ENCODE peak calls at places on chromosome 19, in six cellular contexts. I, L, Z, K, V and S are unnamed samples.

GRCh38 chr19:21256722-21257121 is 72.5 kb downstream of the ZNF708 start:
- DNase-seq in I (no peak), L (no peak), Z (no peak), K (no peak), V (peak), S (no peak)

GRCh38 chr19:13974073-13974472 is 21.8 kb downstream of the DCAF15 start:
- DNase-seq in I (no peak), L (peak), Z (no peak), K (no peak), V (no peak), S (no peak)

GRCh38 chr19:40714519-40715299 is 2.0 kb downstream of the COQ8B start:
- DNase-seq in I (peak), L (peak), Z (peak), K (peak), V (peak), S (peak)

GRCh38 chr19:50906217-50906616 is 5.0 kb downstream of the KLK4 start:
- DNase-seq in I (no peak), L (peak), Z (peak), K (no peak), V (no peak), S (no peak)

GRCh38 chr19:18657590-18658365 is 20.9 kb downstream of the KLHL26 start:
- DNase-seq in I (no peak), L (no peak), Z (no peak), K (peak), V (peak), S (peak)

GRCh38 chr19:3618144-3618810 is 8.3 kb downstream of the CACTIN start:
- DNase-seq in I (no peak), L (peak), Z (peak), K (peak), V (peak), S (no peak)

GRCh38 chr19:44774614-44775013 is 3.1 kb upstream of the CBLC start:
- DNase-seq in I (no peak), L (no peak), Z (no peak), K (no peak), V (no peak), S (no peak)

GRCh38 chr19:42356686-42357085 is 31.3 kb downstream of the MEGF8 start:
- DNase-seq in I (no peak), L (no peak), Z (no peak), K (no peak), V (no peak), S (no peak)

GRCh38 chr19:30754162-30754561 is 382.0 kb downstream of the ZNF536 start:
- DNase-seq in I (peak), L (no peak), Z (no peak), K (no peak), V (no peak), S (no peak)

GRCh38 chr19:53915000-53915399 is 5.9 kb downstream of the CACNG7 start:
- DNase-seq in I (no peak), L (peak), Z (no peak), K (no peak), V (no peak), S (no peak)

GRCh38 chr19:50214699-50215543 is 11.5 kb downstream of the MYH14 start:
- DNase-seq in I (peak), L (peak), Z (peak), K (no peak), V (no peak), S (no peak)

GRCh38 chr19:3783660-3784584 is 2.3 kb downstream of the MATK start:
- DNase-seq in I (no peak), L (peak), Z (no peak), K (no peak), V (no peak), S (no peak)

GRCh38 chr19:16197188-16197621 is 506 bp upstream of the AP1M1 start:
- DNase-seq in I (no peak), L (no peak), Z (no peak), K (no peak), V (peak), S (no peak)

GRCh38 chr19:3154957-3155736 is 19.3 kb downstream of the GNA15 start:
- DNase-seq in I (peak), L (no peak), Z (peak), K (peak), V (peak), S (no peak)

GRCh38 chr19:57576661-57577060 is 2.0 kb downstream of the ZNF416 start:
- DNase-seq in I (no peak), L (no peak), Z (no peak), K (no peak), V (no peak), S (no peak)

GRCh38 chr19:30520735-30521479 is 148.7 kb downstream of the ZNF536 start:
- DNase-seq in I (no peak), L (no peak), Z (no peak), K (no peak), V (no peak), S (no peak)

GRCh38 chr19:33266971-33267484 is 35.3 kb downstream of the CEBPA start:
- DNase-seq in I (no peak), L (no peak), Z (no peak), K (no peak), V (no peak), S (no peak)

GRCh38 chr19:3606174-3606689 is 443 bp downstream of the TBXA2R start:
- DNase-seq in I (no peak), L (peak), Z (peak), K (no peak), V (no peak), S (no peak)

GRCh38 chr19:38781058-38781457 is 7.7 kb upstream of the LGALS7 start:
- DNase-seq in I (no peak), L (no peak), Z (no peak), K (no peak), V (no peak), S (no peak)

GRCh38 chr19:17510220-17510993 is 1.0 kb upstream of the PGLS start:
- DNase-seq in I (no peak), L (no peak), Z (no peak), K (no peak), V (peak), S (no peak)

GRCh38 chr19:31276831-31277230 is 72.4 kb downstream of the TSHZ3 start:
- DNase-seq in I (no peak), L (no peak), Z (no peak), K (no peak), V (no peak), S (no peak)

GRCh38 chr19:48813123-48813911 is 2.5 kb upstream of the BCAT2 start:
- DNase-seq in I (no peak), L (peak), Z (no peak), K (no peak), V (no peak), S (no peak)
- TF ChIP-seq CTCF in I (no peak), L (peak), Z (no peak), K (no peak), V (peak), S (peak)

DNA sequence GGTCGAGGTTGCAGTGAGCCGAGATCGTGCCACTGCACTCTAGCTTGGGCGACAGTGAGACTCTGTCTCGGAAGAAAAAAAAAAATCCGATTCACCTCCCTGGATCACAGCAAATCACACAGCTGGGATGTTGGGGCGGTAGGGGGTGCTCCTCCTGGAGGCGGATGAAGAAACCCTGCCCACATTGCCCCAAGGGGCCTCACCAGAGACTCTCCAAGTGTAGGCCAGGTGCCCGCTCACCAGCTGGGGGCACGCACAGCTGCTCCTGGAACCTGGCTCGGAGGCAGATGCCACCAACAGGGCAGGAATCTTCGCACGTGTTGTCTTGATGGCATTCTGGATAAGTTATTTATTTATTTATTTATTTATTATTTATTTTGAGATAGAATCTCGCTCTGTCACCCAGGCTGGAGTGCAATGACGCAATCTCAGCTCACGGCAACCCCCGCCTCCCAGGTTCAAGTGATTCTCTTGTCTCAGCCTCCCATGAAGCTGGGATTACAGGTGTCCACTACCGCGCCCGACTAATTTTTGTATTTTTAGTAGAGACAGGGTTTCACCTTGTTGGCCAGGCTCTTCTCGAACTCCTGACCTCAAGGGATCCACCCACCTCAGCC is 3.1 kb downstream of the UQCR11 start:
- DNase-seq in I (no peak), L (no peak), Z (no peak), K (no peak), V (no peak), S (no peak)
- TF ChIP-seq CTCF in I (no peak), L (no peak), Z (no peak), K (no peak), V (no peak), S (no peak)

GRCh38 chr19:10553943-10554381 is 10.3 kb downstream of the ATG4D start:
- DNase-seq in I (no peak), L (no peak), Z (peak), K (no peak), V (no peak), S (no peak)

GRCh38 chr19:10552596-10553053 is 8.9 kb downstream of the ATG4D start:
- DNase-seq in I (no peak), L (peak), Z (peak), K (no peak), V (peak), S (no peak)

GRCh38 chr19:10555613-10555979 is 10.2 kb downstream of the KRI1 start:
- DNase-seq in I (no peak), L (no peak), Z (no peak), K (no peak), V (no peak), S (no peak)

GRCh38 chr19:10553087-10553667 is 9.5 kb downstream of the ATG4D start:
- DNase-seq in I (no peak), L (no peak), Z (no peak), K (no peak), V (no peak), S (no peak)

DNA sequence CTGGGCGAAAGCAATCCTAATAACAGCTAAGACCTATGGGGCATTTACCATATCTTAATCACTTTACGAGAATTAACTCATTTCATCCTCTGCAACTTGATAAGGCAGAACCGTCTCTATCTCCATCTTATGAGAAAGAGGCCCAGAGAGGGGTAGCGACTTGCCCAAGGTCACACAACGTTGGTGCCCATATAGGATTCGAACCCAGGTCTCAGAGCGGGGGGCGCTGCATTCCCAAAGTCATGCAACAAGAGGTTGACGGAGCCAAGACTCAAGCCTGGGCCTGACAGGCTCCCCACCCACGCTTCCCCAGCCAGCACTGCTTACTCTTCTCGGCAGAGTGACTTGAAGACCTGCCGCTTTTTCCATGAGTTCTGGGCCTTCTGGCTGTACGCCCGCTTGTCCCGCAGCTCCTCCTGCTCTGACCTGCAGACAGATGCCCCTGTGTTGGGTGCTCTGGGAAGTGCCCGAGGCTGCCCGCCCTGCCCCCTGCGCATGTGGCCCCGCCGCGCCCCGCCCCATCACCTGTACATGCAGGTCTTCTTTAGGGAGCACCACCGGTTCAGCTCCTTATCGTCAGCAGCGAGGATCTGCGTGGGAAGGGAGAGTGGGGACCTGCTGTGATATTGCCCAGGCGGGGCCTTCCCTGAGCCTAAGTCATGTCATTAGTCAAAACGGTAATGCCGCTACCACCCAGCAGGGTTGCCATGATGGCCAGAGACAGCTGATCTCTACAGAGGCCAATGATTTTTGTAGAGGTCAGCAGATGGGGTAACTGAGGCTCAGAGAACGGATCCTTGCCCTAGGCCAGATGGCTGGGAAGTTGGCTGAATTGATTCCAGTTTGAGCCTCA is 10.8 kb downstream of the KRI1 start:
- DNase-seq in I (no peak), L (no peak), Z (no peak), K (no peak), V (no peak), S (no peak)
- TF ChIP-seq CTCF in I (no peak), L (peak), Z (no peak), K (no peak), V (no peak), S (no peak)

DNA sequence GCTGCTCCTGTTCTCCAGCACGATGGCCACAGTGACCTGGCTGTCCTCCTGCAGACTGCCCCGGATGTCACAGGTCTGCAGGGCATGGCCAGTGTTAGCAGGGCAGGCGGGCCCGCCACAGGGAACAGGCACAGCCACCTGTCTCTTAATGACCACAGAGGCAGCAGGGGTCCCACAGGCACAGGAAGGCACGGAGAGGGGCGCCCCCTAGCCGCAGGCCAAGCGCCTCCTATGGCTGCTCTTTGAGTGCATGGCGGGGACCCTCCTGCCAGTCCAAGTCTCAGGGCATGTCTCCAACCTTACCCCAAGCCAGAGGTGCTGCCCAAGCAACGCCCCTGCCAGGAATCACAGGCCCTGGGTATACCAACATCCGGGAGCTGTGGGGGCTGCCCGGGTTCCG is 14.1 kb downstream of the IZUMO4 start:
- DNase-seq in I (no peak), L (peak), Z (no peak), K (no peak), V (no peak), S (no peak)
- TF ChIP-seq CTCF in I (no peak), L (peak), Z (no peak), K (no peak), V (no peak), S (no peak)

GRCh38 chr19:10003271-10003670 is 7.0 kb downstream of the COL5A3 start:
- DNase-seq in I (no peak), L (no peak), Z (no peak), K (no peak), V (no peak), S (no peak)

GRCh38 chr19:10000171-10000826 is 10.0 kb downstream of the COL5A3 start:
- DNase-seq in I (peak), L (peak), Z (peak), K (peak), V (peak), S (peak)

GRCh38 chr19:10004617-10005016 is 5.7 kb downstream of the COL5A3 start:
- DNase-seq in I (no peak), L (no peak), Z (no peak), K (no peak), V (no peak), S (no peak)

GRCh38 chr19:10005632-10006334 is 4.5 kb downstream of the COL5A3 start:
- DNase-seq in I (no peak), L (no peak), Z (no peak), K (no peak), V (no peak), S (no peak)

GRCh38 chr19:10001899-10002298 is 8.4 kb downstream of the COL5A3 start:
- DNase-seq in I (no peak), L (peak), Z (peak), K (no peak), V (peak), S (no peak)
- TF ChIP-seq CTCF in I (no peak), L (peak), Z (peak), K (no peak), V (peak), S (peak)

DNA sequence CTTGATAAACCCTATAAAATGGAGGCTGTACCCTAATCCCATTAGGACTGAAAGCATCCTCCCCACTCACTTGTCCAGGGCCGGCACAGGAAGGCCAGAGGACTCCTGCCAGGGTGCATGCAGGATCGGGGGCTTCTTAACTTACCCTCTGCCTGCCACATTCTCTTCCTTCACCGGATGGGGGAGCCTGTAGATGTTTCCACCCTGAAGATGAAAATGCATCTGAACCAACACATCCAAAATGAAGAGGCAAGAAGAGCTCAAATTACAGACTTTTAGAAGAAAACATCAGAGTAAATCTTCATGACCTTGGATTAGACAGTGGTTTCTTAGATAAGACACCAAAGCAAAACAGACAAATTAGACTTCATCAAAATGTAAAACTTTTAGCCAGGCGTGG is 25.9 kb upstream of the NAPA start:
- DNase-seq in I (no peak), L (no peak), Z (no peak), K (no peak), V (peak), S (no peak)
- TF ChIP-seq CTCF in I (no peak), L (peak), Z (no peak), K (no peak), V (peak), S (peak)

GRCh38 chr19:35232912-35233311 is 4.4 kb upstream of the FAM187B start:
- DNase-seq in I (no peak), L (no peak), Z (no peak), K (no peak), V (no peak), S (peak)

GRCh38 chr19:35231956-35232746 is 3.6 kb upstream of the FAM187B start:
- DNase-seq in I (no peak), L (no peak), Z (no peak), K (no peak), V (no peak), S (peak)

GRCh38 chr19:35241417-35241816 is 7.4 kb upstream of the LSR start:
- DNase-seq in I (no peak), L (no peak), Z (no peak), K (no peak), V (no peak), S (no peak)

GRCh38 chr19:35240322-35240721 is 8.5 kb upstream of the LSR start:
- DNase-seq in I (no peak), L (no peak), Z (peak), K (no peak), V (no peak), S (no peak)

DNA sequence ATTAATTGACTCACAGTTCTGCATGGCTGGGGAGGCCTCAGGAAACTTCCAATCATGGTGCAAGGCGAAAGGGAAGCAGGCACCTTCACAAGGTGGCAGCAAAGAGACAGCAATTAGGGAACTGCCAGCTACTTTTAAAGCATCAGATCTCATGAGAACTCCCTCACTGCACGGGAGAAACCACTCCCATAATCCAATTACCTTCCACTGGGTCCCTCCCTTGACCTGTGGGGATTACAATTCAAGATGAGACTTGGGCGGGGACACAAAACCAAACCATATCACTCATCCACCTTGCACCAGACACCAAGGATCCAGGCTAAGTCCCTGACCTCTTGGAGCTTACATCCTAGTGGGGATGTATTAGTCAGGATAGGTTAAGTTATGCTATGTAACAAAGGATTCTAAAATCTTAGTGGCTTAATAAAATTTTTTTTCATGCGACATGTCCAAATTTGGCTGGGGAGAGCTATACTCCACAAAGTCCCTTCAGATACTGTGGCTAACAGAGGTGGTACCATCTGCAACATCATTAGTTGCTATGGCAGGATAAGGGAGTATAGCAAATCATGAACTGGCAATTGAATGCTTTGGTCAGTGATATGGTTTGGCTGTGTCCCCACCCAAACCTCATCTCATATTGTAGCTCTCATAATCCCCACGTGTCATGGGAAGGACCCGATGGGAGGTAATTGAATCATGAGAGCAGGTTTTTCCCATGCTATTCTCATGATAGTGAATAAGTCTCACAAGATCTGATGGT is 8.3 kb upstream of the FAM187B start:
- DNase-seq in I (no peak), L (no peak), Z (no peak), K (no peak), V (no peak), S (peak)
- TF ChIP-seq CTCF in I (peak), L (peak), Z (no peak), K (no peak), V (no peak), S (no peak)